ENCODE peak calls at places on chromosome 2, in nine cellular contexts. Q, D, E, B, C, R, Y, A and G are unnamed samples.

GRCh38 chr2:30366199-30366691 is 80.8 kb upstream of the LCLAT1 start:
- DNase-seq in Q (no peak), D (no peak), E (peak; percentile 19), B (no peak), C (no peak), R (no peak), Y (no peak), A (no peak), G (no peak)

GRCh38 chr2:31296641-31297287 is 62.8 kb downstream of the EHD3 start:
- DNase-seq in Q (no peak), D (no peak), E (no peak), B (no peak), C (no peak), R (no peak), Y (no peak), A (no peak), G (no peak)

GRCh38 chr2:219551863-219552381 is 8.1 kb downstream of the TMEM198 start:
- DNase-seq in Q (peak; percentile 62), D (no peak), E (peak; percentile 31), B (no peak), C (no peak), R (no peak), Y (no peak), A (no peak), G (no peak)

GRCh38 chr2:143452817-143453462 is 323.7 kb downstream of the ARHGAP15 start:
- DNase-seq in Q (no peak), D (no peak), E (peak; percentile 61), B (no peak), C (peak; percentile 59), R (no peak), Y (no peak), A (no peak), G (no peak)

GRCh38 chr2:230981704-230982103 is 14.2 kb upstream of the SPATA3 start:
- DNase-seq in Q (no peak), D (no peak), E (peak; percentile 50), B (no peak), C (no peak), R (no peak), Y (no peak), A (no peak), G (no peak)

GRCh38 chr2:224408676-224409075 is 6.8 kb upstream of the FAM124B start:
- DNase-seq in Q (no peak), D (no peak), E (no peak), B (no peak), C (no peak), R (no peak), Y (no peak), A (no peak), G (no peak)

GRCh38 chr2:146874260-146874658 is 970.6 kb upstream of the ACVR2A start:
- DNase-seq in Q (no peak), D (no peak), E (no peak), B (peak; percentile 74), C (no peak), R (no peak), Y (peak; percentile 90), A (no peak), G (peak; percentile 73)

GRCh38 chr2:97950329-97951154 is 45.2 kb downstream of the TMEM131 start:
- DNase-seq in Q (no peak), D (no peak), E (no peak), B (peak; percentile 50), C (no peak), R (no peak), Y (peak; percentile 71), A (no peak), G (peak; percentile 36)

GRCh38 chr2:62854600-62855514 is 149.3 kb downstream of the EHBP1 start:
- DNase-seq in Q (no peak), D (no peak), E (no peak), B (no peak), C (no peak), R (no peak), Y (no peak), A (no peak), G (no peak)

GRCh38 chr2:8149011-8149410 is 532.8 kb upstream of the ID2 start:
- DNase-seq in Q (no peak), D (no peak), E (no peak), B (no peak), C (no peak), R (no peak), Y (no peak), A (no peak), G (no peak)

GRCh38 chr2:54106631-54107454 is 8.6 kb upstream of the ACYP2 start:
- DNase-seq in Q (no peak), D (peak; percentile 50), E (peak; percentile 56), B (peak; percentile 52), C (peak; percentile 66), R (no peak), Y (peak; percentile 43), A (no peak), G (no peak)

GRCh38 chr2:181140414-181140813 is 160.0 kb downstream of the UBE2E3 start:
- DNase-seq in Q (no peak), D (no peak), E (no peak), B (no peak), C (no peak), R (no peak), Y (no peak), A (peak; percentile 62), G (no peak)

GRCh38 chr2:136057023-136057801 is 60.7 kb downstream of the CXCR4 start:
- DNase-seq in Q (no peak), D (no peak), E (peak; percentile 52), B (no peak), C (no peak), R (no peak), Y (no peak), A (no peak), G (no peak)

GRCh38 chr2:109516445-109517117 is 97.2 kb downstream of the SEPTIN10 start:
- DNase-seq in Q (no peak), D (peak; percentile 87), E (no peak), B (peak; percentile 58), C (no peak), R (no peak), Y (no peak), A (no peak), G (no peak)

GRCh38 chr2:23697676-23698075 is 229.2 kb downstream of the ATAD2B start:
- DNase-seq in Q (no peak), D (no peak), E (no peak), B (no peak), C (peak; percentile 10), R (no peak), Y (no peak), A (no peak), G (no peak)

GRCh38 chr2:109171444-109172334 is 42.7 kb downstream of the SH3RF3 start:
- DNase-seq in Q (peak; percentile 82), D (peak; percentile 38), E (no peak), B (peak; percentile 30), C (peak; percentile 73), R (peak; percentile 97), Y (no peak), A (peak; percentile 96), G (no peak)

GRCh38 chr2:69734858-69735574 is 6.9 kb upstream of the ANXA4 start:
- DNase-seq in Q (peak; percentile 21), D (no peak), E (no peak), B (no peak), C (no peak), R (no peak), Y (no peak), A (no peak), G (no peak)
- H3K27ac ChIP-seq in Q (no peak overlapping the region), D (no peak overlapping the region), E (no peak overlapping the region), B (no peak overlapping the region), C (no peak overlapping the region), R (no peak overlapping the region), Y (no peak overlapping the region), A (no peak overlapping the region), G (no peak overlapping the region)

DNA sequence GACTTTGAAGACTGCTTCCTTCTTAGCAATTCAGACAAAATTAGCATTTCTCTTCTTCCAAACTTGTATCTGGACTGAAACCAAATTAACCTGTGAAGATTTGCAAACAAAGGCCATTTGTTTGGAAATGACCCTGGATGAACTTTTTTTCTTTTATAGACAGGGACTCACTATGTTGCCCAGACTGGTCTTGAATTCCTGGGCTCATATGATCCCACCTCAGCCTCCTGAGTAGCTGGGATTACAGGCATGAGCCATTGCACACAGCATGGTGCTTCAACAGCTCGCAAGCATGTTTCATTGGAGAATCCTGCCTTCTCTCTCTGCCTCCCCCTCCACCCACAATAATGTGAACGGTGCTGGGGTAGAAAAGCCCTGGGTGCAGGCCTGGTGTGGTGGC is 170.2 kb downstream of the ARL4C start:
- DNase-seq in Q (no peak), D (no peak), E (no peak), B (no peak), C (no peak), R (no peak), Y (peak; percentile 21), A (no peak), G (no peak)
- H3K27ac ChIP-seq in Q (no peak overlapping the region), D (no peak overlapping the region), E (no peak overlapping the region), B (no peak overlapping the region), C (no peak overlapping the region), R (no peak overlapping the region), Y (no peak overlapping the region), A (no peak overlapping the region), G (no peak overlapping the region)

GRCh38 chr2:237668440-237668839 is 41.1 kb downstream of the LRRFIP1 start:
- DNase-seq in Q (no peak), D (no peak), E (no peak), B (no peak), C (no peak), R (no peak), Y (no peak), A (no peak), G (no peak)

GRCh38 chr2:237669129-237669627 is 41.8 kb downstream of the LRRFIP1 start:
- DNase-seq in Q (no peak), D (no peak), E (no peak), B (no peak), C (no peak), R (no peak), Y (no peak), A (no peak), G (no peak)

GRCh38 chr2:237670641-237671040 is 43.3 kb downstream of the LRRFIP1 start:
- DNase-seq in Q (no peak), D (no peak), E (no peak), B (no peak), C (no peak), R (no peak), Y (no peak), A (peak; percentile 62), G (no peak)

GRCh38 chr2:237671466-237672173 is 44.2 kb downstream of the LRRFIP1 start:
- DNase-seq in Q (no peak), D (no peak), E (no peak), B (no peak), C (peak; percentile 42), R (no peak), Y (no peak), A (peak; percentile 55), G (no peak)

GRCh38 chr2:237669628-237670351 is 42.4 kb downstream of the LRRFIP1 start:
- DNase-seq in Q (peak; percentile 93), D (peak; percentile 59), E (no peak), B (no peak), C (peak; percentile 80), R (peak; percentile 91), Y (no peak), A (no peak), G (no peak)
- H3K27ac ChIP-seq in Q (peak overlapping the region; percentile 76), D (peak overlapping the region; percentile 48), E (no peak overlapping the region), B (no peak overlapping the region), C (peak overlapping the region; percentile 61), R (peak overlapping the region; percentile 88), Y (no peak overlapping the region), A (peak overlapping the region; percentile 61), G (no peak overlapping the region)

DNA sequence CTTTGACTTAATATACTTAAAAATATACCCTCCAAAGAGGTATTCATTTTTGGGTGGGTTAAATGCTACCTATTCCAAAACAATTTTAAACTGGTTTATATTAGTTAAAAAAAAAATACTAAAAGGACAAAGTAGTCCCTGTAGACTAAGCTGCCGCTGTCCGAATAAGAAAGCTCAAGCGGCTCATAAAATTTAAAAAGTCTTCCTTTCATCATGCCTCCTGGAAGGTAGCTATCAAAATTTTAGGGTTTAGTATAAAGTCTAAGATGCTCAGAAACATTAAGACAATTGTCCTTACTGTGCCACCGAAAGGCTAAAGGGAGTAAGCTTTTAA is 458 bp upstream of the UGGT1 start:
- DNase-seq in Q (no peak), D (no peak), E (no peak), B (no peak), C (no peak), R (no peak), Y (no peak), A (no peak), G (no peak)
- H3K27ac ChIP-seq in Q (peak overlapping the region; percentile 86), D (peak overlapping the region; percentile 82), E (peak overlapping the region; percentile 81), B (peak overlapping the region; percentile 86), C (peak overlapping the region; percentile 82), R (peak overlapping the region; percentile 91), Y (peak overlapping the region; percentile 55), A (peak overlapping the region; percentile 79), G (peak overlapping the region; percentile 64)